ENCODE peak calls at places on chromosome 19, in eight cellular contexts. One of them, this sample, is unnamed.
A peak's percentile ranks its signal among the peaks of the same experiment; 100 is the strongest.

GRCh38 chr19:47755065-47755761 is 9.9 kb downstream of the NOP53 start:
- DNase-seq in fibroblast of lung: no peak
- DNase-seq in SK-N-SH: no peak
- DNase-seq in GM23248: no peak
- DNase-seq in endodermal cell: no peak
- DNase-seq in mammary epithelial cell: no peak
- DNase-seq in IMR-90: no peak
- DNase-seq in mesendoderm: no peak
- DNase-seq in this sample: peak; percentile 66

GRCh38 chr19:35756373-35757230 is at the start of gene HSPB6:
- DNase-seq in mesendoderm: peak; percentile 65
- DNase-seq in mammary epithelial cell: no peak
- DNase-seq in SK-N-SH: no peak
- DNase-seq in GM23248: peak; percentile 80
- DNase-seq in endodermal cell: peak; percentile 76
- DNase-seq in IMR-90: peak; percentile 72
- DNase-seq in fibroblast of lung: peak; percentile 71
- DNase-seq in this sample: peak; percentile 92

GRCh38 chr19:8585894-8586750 is 8.9 kb upstream of the MYO1F start:
- DNase-seq in IMR-90: no peak
- DNase-seq in fibroblast of lung: peak; percentile 36
- DNase-seq in SK-N-SH: peak; percentile 59
- DNase-seq in endodermal cell: peak; percentile 97
- DNase-seq in GM23248: peak; percentile 37
- DNase-seq in mesendoderm: peak; percentile 89
- DNase-seq in mammary epithelial cell: no peak
- DNase-seq in this sample: no peak

GRCh38 chr19:35260694-35261304 is 8.0 kb upstream of the USF2 start:
- DNase-seq in mammary epithelial cell: no peak
- DNase-seq in mesendoderm: no peak
- DNase-seq in GM23248: no peak
- DNase-seq in endodermal cell: peak; percentile 33
- DNase-seq in SK-N-SH: no peak
- DNase-seq in fibroblast of lung: no peak
- DNase-seq in IMR-90: no peak
- DNase-seq in this sample: peak; percentile 59

GRCh38 chr19:39032164-39032918 is at the start of gene FBXO27:
- DNase-seq in IMR-90: no peak
- DNase-seq in mammary epithelial cell: no peak
- DNase-seq in mesendoderm: peak; percentile 81
- DNase-seq in SK-N-SH: peak; percentile 84
- DNase-seq in fibroblast of lung: peak; percentile 21
- DNase-seq in GM23248: peak; percentile 32
- DNase-seq in endodermal cell: peak; percentile 91
- DNase-seq in this sample: peak; percentile 85

GRCh38 chr19:57280913-57281425 is 684 bp downstream of the ZNF460 start:
- DNase-seq in IMR-90: no peak
- DNase-seq in endodermal cell: no peak
- DNase-seq in SK-N-SH: peak; percentile 14
- DNase-seq in GM23248: peak; percentile 46
- DNase-seq in fibroblast of lung: peak; percentile 15
- DNase-seq in mesendoderm: no peak
- DNase-seq in mammary epithelial cell: peak; percentile 46
- DNase-seq in this sample: no peak

GRCh38 chr19:55258476-55258827 is 365 bp downstream of the PPP6R1 start:
- DNase-seq in GM23248: peak; percentile 52
- DNase-seq in mesendoderm: no peak
- DNase-seq in endodermal cell: no peak
- DNase-seq in IMR-90: no peak
- DNase-seq in mammary epithelial cell: no peak
- DNase-seq in SK-N-SH: peak; percentile 87
- DNase-seq in fibroblast of lung: no peak
- DNase-seq in this sample: no peak

GRCh38 chr19:48807590-48808308 is 3.1 kb downstream of the BCAT2 start:
- DNase-seq in SK-N-SH: peak; percentile 20
- DNase-seq in endodermal cell: peak; percentile 73
- DNase-seq in mesendoderm: no peak
- DNase-seq in fibroblast of lung: no peak
- DNase-seq in mammary epithelial cell: no peak
- DNase-seq in IMR-90: no peak
- DNase-seq in GM23248: no peak
- DNase-seq in this sample: no peak

GRCh38 chr19:31119951-31120690 is 229.1 kb downstream of the TSHZ3 start:
- DNase-seq in GM23248: no peak
- DNase-seq in IMR-90: no peak
- DNase-seq in mesendoderm: no peak
- DNase-seq in endodermal cell: no peak
- DNase-seq in SK-N-SH: no peak
- DNase-seq in mammary epithelial cell: no peak
- DNase-seq in fibroblast of lung: peak; percentile 84
- DNase-seq in this sample: no peak

GRCh38 chr19:45615795-45616708 is 14.0 kb upstream of the GPR4 start:
- DNase-seq in IMR-90: peak; percentile 80
- DNase-seq in mesendoderm: peak; percentile 100
- DNase-seq in endodermal cell: peak; percentile 100
- DNase-seq in mammary epithelial cell: peak; percentile 71
- DNase-seq in SK-N-SH: peak; percentile 96
- DNase-seq in fibroblast of lung: peak; percentile 79
- DNase-seq in GM23248: peak; percentile 94
- DNase-seq in this sample: peak; percentile 93

GRCh38 chr19:10111405-10111811 is at the start of gene P2RY11:
- DNase-seq in mammary epithelial cell: no peak
- DNase-seq in endodermal cell: no peak
- DNase-seq in GM23248: no peak
- DNase-seq in mesendoderm: no peak
- DNase-seq in fibroblast of lung: no peak
- DNase-seq in IMR-90: no peak
- DNase-seq in SK-N-SH: peak; percentile 23
- DNase-seq in this sample: no peak

GRCh38 chr19:54408627-54409026 is 6.6 kb upstream of the TTYH1 start:
- DNase-seq in endodermal cell: no peak
- DNase-seq in SK-N-SH: no peak
- DNase-seq in GM23248: no peak
- DNase-seq in mesendoderm: no peak
- DNase-seq in IMR-90: no peak
- DNase-seq in mammary epithelial cell: no peak
- DNase-seq in fibroblast of lung: no peak
- DNase-seq in this sample: no peak

GRCh38 chr19:50280074-50280473 is 49.1 kb downstream of the KCNC3 start:
- DNase-seq in endodermal cell: no peak
- DNase-seq in fibroblast of lung: no peak
- DNase-seq in GM23248: no peak
- DNase-seq in mammary epithelial cell: no peak
- DNase-seq in SK-N-SH: no peak
- DNase-seq in IMR-90: no peak
- DNase-seq in mesendoderm: no peak
- DNase-seq in this sample: no peak

GRCh38 chr19:50285833-50286232 is 43.3 kb downstream of the KCNC3 start:
- DNase-seq in GM23248: no peak
- DNase-seq in mesendoderm: no peak
- DNase-seq in IMR-90: no peak
- DNase-seq in endodermal cell: no peak
- DNase-seq in fibroblast of lung: no peak
- DNase-seq in SK-N-SH: no peak
- DNase-seq in mammary epithelial cell: no peak
- DNase-seq in this sample: no peak

GRCh38 chr19:50280983-50281382 is 48.2 kb downstream of the KCNC3 start:
- DNase-seq in mesendoderm: no peak
- DNase-seq in IMR-90: no peak
- DNase-seq in mammary epithelial cell: no peak
- DNase-seq in fibroblast of lung: no peak
- DNase-seq in endodermal cell: no peak
- DNase-seq in GM23248: no peak
- DNase-seq in SK-N-SH: no peak
- DNase-seq in this sample: no peak

GRCh38 chr19:50277966-50278580 is 51.1 kb downstream of the KCNC3 start:
- DNase-seq in mammary epithelial cell: no peak
- DNase-seq in GM23248: no peak
- DNase-seq in mesendoderm: no peak
- DNase-seq in endodermal cell: no peak
- DNase-seq in fibroblast of lung: no peak
- DNase-seq in IMR-90: no peak
- DNase-seq in SK-N-SH: no peak
- DNase-seq in this sample: no peak

DNA sequence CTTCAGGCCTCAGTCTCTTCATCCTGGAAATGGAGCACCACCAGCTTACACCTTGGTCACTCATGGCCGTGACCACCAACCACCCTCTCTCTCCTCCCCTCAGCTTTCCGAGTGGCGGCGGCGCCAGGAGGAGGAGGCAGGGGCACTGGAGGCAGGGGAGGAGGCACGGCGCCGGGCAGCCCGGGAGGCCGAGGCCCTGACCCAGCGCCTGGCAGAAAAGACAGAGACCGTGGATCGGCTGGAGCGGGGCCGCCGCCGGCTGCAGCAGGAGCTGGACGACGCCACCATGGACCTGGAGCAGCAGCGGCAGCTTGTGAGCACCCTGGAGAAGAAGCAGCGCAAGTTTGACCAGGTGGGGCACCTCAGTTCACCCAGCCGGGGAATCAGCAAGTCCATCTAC is 47.7 kb downstream of the KCNC3 start:
- DNase-seq in mammary epithelial cell: no peak
- DNase-seq in IMR-90: no peak
- DNase-seq in fibroblast of lung: no peak
- DNase-seq in GM23248: no peak
- DNase-seq in SK-N-SH: no peak
- DNase-seq in mesendoderm: no peak
- DNase-seq in endodermal cell: no peak
- DNase-seq in this sample: no peak
- H3K4me1 ChIP-seq in mammary epithelial cell: no peaks in the 10 kb centered on the region
- H3K4me1 ChIP-seq in IMR-90: no peaks in the 10 kb centered on the region
- H3K4me1 ChIP-seq in fibroblast of lung: no peaks in the 10 kb centered on the region
- H3K4me1 ChIP-seq in GM23248: no peaks in the 10 kb centered on the region
- H3K4me1 ChIP-seq in SK-N-SH: no peaks in the 10 kb centered on the region
- H3K4me1 ChIP-seq in mesendoderm: no peaks in the 10 kb centered on the region
- H3K4me1 ChIP-seq in endodermal cell: no peaks in the 10 kb centered on the region
- H3K4me1 ChIP-seq in this sample: no peaks in the 10 kb centered on the region

DNA sequence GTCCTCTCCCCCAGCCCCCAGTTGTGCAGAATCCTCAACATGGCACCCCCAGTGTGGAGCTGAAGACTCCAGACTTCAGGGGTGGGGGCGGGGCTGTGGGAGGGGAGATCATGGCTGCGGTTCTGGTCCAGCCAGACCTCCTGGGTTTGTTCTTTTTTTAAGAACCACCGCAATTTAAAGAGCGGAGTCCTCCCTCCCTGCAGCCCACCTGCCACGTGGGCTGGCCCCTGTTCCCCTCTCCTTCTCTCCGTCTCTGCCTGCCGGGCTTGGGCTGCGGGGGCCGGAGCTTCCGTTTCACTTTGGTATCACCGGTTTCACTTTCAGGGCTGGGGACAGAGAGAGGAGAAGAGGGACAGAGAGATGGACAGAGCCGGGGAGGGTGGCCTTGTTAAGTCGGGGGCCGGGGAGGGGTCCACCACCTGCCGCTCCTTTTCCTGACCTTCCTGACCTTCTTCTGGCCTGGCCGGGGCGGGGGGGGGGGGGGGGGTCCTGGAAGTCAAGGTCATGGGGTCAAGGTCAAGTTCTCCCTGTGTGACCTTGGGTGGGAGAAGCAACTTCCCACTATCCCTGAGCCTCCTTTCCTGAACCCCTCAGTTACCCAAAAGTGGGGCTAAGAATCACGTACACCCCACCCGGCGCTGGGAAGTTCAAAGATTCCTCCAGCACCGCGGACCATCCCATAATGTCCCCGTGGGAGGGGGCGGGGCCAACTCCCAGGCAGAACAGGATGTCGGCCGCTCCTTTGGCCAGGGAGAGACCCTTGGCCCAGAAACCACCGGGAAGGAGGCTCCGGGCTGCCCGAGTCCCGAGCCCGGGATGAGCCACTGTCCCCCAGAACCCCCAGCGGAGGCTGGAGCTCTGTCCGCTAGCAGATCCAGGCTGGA is 11.3 kb upstream of the ZBTB7A start:
- DNase-seq in mammary epithelial cell: no peak
- DNase-seq in mesendoderm: peak; percentile 39
- DNase-seq in fibroblast of lung: no peak
- DNase-seq in IMR-90: no peak
- DNase-seq in endodermal cell: peak; percentile 68
- DNase-seq in SK-N-SH: no peak
- DNase-seq in GM23248: peak; percentile 64
- DNase-seq in this sample: peak; percentile 89
- H3K4me3 ChIP-seq in mammary epithelial cell: peak overlapping the region; percentile 41
- H3K4me3 ChIP-seq in mesendoderm: no peak overlapping the region
- H3K4me3 ChIP-seq in fibroblast of lung: peak overlapping the region; percentile 37
- H3K4me3 ChIP-seq in IMR-90: peak overlapping the region; percentile 51
- H3K4me3 ChIP-seq in endodermal cell: no peak overlapping the region
- H3K4me3 ChIP-seq in SK-N-SH: no peak overlapping the region
- H3K4me3 ChIP-seq in GM23248: peak overlapping the region; percentile 72
- H3K4me3 ChIP-seq in this sample: peak overlapping the region; percentile 58

DNA sequence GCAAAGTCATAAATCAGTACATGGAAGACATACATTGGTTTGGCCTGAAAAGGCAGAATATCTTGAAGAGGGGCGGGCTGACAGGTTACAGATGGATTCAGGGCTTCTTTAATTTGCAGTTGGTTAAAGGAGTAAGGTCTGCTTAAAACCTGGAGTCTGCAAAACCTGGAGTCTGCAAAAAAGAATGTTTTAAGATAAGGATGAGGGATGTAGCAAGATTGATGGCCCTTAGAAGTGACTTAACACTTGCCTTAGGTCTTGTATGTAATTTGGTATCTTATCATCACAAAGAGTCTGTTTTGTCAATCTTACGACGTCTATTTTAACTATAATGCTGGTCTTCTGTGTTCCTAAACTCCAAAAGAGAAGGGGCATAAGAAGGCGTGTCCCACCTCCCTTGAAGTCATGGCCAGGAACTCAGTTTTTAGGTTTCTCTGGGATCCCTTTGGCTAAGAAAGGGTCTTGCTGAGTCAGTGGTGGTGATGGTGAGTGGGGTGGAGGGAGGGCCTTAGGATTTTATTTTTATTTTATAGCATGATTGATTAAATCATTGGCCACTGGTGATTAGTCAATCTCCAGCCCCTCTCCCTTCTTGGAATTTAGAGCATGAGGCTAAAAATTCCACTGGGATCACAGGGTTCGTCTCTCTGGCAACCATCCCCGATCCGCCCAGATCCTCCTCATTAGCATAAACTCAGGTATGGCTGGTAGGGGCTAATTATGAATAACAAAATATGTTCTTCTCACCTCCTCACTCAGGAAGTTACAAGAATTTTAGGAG is 10.1 kb upstream of the HAS1 start:
- DNase-seq in SK-N-SH: no peak
- DNase-seq in fibroblast of lung: peak; percentile 24
- DNase-seq in IMR-90: no peak
- DNase-seq in GM23248: no peak
- DNase-seq in endodermal cell: no peak
- DNase-seq in mammary epithelial cell: no peak
- DNase-seq in mesendoderm: peak; percentile 55
- DNase-seq in this sample: no peak
- H3K9ac ChIP-seq in SK-N-SH: no peak overlapping the region
- H3K9ac ChIP-seq in fibroblast of lung: no peak overlapping the region
- H3K9ac ChIP-seq in IMR-90: no peak overlapping the region
- H3K9ac ChIP-seq in GM23248: no peak overlapping the region
- H3K9ac ChIP-seq in endodermal cell: no peak overlapping the region
- H3K9ac ChIP-seq in mammary epithelial cell: no peak overlapping the region
- H3K9ac ChIP-seq in mesendoderm: no peak overlapping the region
- H3K9ac ChIP-seq in this sample: no peak overlapping the region

DNA sequence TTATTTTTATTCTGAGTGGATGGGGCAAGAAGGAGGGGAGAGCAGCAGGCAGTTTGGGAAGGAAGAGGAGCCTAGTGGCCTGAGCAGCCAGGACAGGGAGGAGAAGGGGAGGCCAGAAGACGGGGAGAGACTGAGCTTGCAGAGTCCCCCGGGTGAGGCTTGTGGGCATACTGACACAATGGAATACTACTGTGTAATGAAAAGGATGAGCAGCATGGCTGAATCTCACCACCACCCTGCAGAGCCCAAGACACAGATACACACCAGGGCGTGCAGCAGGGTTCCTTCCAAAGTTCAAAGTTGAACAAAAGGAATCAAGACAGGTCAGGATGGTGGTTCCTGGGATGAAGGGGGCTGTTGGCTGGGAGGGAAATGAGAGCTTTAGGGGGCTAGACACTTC is 8.1 kb upstream of the SMG9 start:
- DNase-seq in SK-N-SH: no peak
- DNase-seq in endodermal cell: no peak
- DNase-seq in mammary epithelial cell: no peak
- DNase-seq in GM23248: no peak
- DNase-seq in IMR-90: no peak
- DNase-seq in fibroblast of lung: no peak
- DNase-seq in mesendoderm: no peak
- DNase-seq in this sample: no peak
- H3K4me1 ChIP-seq in SK-N-SH: peaks cover 35% of the 10 kb centered on the region
- H3K4me1 ChIP-seq in endodermal cell: no peaks in the 10 kb centered on the region
- H3K4me1 ChIP-seq in mammary epithelial cell: peaks cover 63% of the 10 kb centered on the region
- H3K4me1 ChIP-seq in GM23248: peaks cover 72% of the 10 kb centered on the region
- H3K4me1 ChIP-seq in IMR-90: peaks cover 19% of the 10 kb centered on the region
- H3K4me1 ChIP-seq in fibroblast of lung: peaks cover 25% of the 10 kb centered on the region
- H3K4me1 ChIP-seq in mesendoderm: no peaks in the 10 kb centered on the region
- H3K4me1 ChIP-seq in this sample: no peaks in the 10 kb centered on the region

This sample was measured in kidney.